ENCODE peak calls at places on chromosomes 7 and 10, in six cellular contexts. Q, I, N, U, R and K are unnamed samples. For H3K9me3, the result is how much of the 10 kb centered on the place peaks cover.

GRCh38 chr7:39062811-39063210 is 85.1 kb downstream of the POU6F2 start:
- DNase-seq in Q (no peak), N (no peak), U (no peak), I (no peak), R (no peak), K (no peak)

GRCh38 chr7:92880212-92881090 is 44.1 kb upstream of the CDK6 start:
- DNase-seq in R (peak), Q (no peak), U (no peak), I (peak), N (no peak), K (no peak)

GRCh38 chr7:148697256-148697841 is 1.4 kb upstream of the CUL1 start:
- DNase-seq in I (peak), N (peak), R (peak), U (peak), Q (no peak), K (peak)

GRCh38 chr7:92025260-92025659 is 84.6 kb downstream of the AKAP9 start:
- DNase-seq in R (no peak), Q (no peak), I (no peak), N (no peak), U (peak), K (no peak)

GRCh38 chr10:37379991-37380390 is 254.6 kb downstream of the ANKRD30A start:
- DNase-seq in Q (no peak), I (no peak), N (no peak), R (no peak), U (peak), K (no peak)

GRCh38 chr10:36114913-36115312 is 472.8 kb upstream of the FZD8 start:
- DNase-seq in Q (no peak), I (no peak), U (peak), N (no peak), R (no peak), K (no peak)

GRCh38 chr7:139732471-139733167 is 45.2 kb downstream of the HIPK2 start:
- DNase-seq in U (no peak), Q (no peak), R (no peak), N (no peak), I (no peak), K (no peak)

GRCh38 chr7:139186146-139186545 is 44.9 kb upstream of the UBN2 start:
- DNase-seq in N (no peak), U (no peak), R (no peak), I (no peak), Q (no peak), K (no peak)

GRCh38 chr10:71236286-71236685 is 23.9 kb downstream of the UNC5B start:
- DNase-seq in R (no peak), N (no peak), I (no peak), Q (no peak), U (no peak), K (no peak)

GRCh38 chr7:767941-768729 is 41.1 kb upstream of the PRKAR1B start:
- DNase-seq in I (no peak), U (peak), Q (no peak), R (no peak), N (peak), K (no peak)

GRCh38 chr10:15238553-15239335 is 70.3 kb upstream of the NMT2 start:
- DNase-seq in R (no peak), I (no peak), N (no peak), Q (no peak), U (peak), K (peak)

GRCh38 chr10:132399117-132400035 is 2.4 kb downstream of the PWWP2B start:
- DNase-seq in Q (no peak), I (peak), U (no peak), N (peak), R (no peak), K (no peak)

GRCh38 chr10:83656924-83657323 is 482.4 kb upstream of the GHITM start:
- DNase-seq in Q (no peak), U (no peak), R (no peak), I (no peak), N (no peak), K (no peak)

GRCh38 chr10:95170790-95171189 is 23.2 kb upstream of the ACSM6 start:
- DNase-seq in I (no peak), Q (no peak), U (no peak), N (no peak), R (no peak), K (no peak)

GRCh38 chr7:151834281-151835035 is 42.5 kb downstream of the PRKAG2 start:
- DNase-seq in N (no peak), R (no peak), I (no peak), U (no peak), Q (no peak), K (no peak)

GRCh38 chr7:137919987-137920386 is 73.2 kb upstream of the DGKI start:
- DNase-seq in N (no peak), U (peak), R (no peak), I (no peak), Q (no peak), K (no peak)

GRCh38 chr10:35691522-35692236 is 49.6 kb upstream of the FZD8 start:
- DNase-seq in Q (no peak), U (no peak), N (no peak), R (no peak), I (no peak), K (no peak)

GRCh38 chr7:44678096-44678467 is 70.6 kb upstream of the ZMIZ2 start:
- DNase-seq in Q (no peak), I (no peak), R (no peak), U (peak), N (no peak), K (no peak)

GRCh38 chr7:115217373-115217772 is 295.5 kb downstream of the MDFIC start:
- DNase-seq in N (no peak), U (peak), I (no peak), Q (no peak), R (no peak), K (no peak)

GRCh38 chr10:78600740-78601139 is 468.0 kb upstream of the ZMIZ1 start:
- DNase-seq in Q (no peak), R (peak), U (peak), N (no peak), I (no peak), K (no peak)

GRCh38 chr7:74443591-74444365 is 9.9 kb upstream of the GTF2IRD1 start:
- DNase-seq in N (no peak), I (no peak), Q (no peak), R (no peak), U (no peak), K (no peak)

GRCh38 chr10:62805139-62806092 is 896 bp downstream of the ADO start:
- DNase-seq in Q (no peak), R (no peak), I (peak), N (peak), U (peak), K (peak)

GRCh38 chr7:2523461-2523905 is 3.9 kb downstream of the LFNG start:
- DNase-seq in I (peak), Q (no peak), U (no peak), R (no peak), N (no peak), K (no peak)

GRCh38 chr7:112763298-112763697 is 26.9 kb downstream of the TMEM168 start:
- DNase-seq in R (no peak), Q (no peak), N (no peak), I (no peak), U (no peak), K (no peak)

GRCh38 chr10:93672022-93672678 is 30.2 kb downstream of the FRA10AC1 start:
- DNase-seq in N (no peak), U (no peak), R (no peak), Q (no peak), I (no peak), K (no peak)

GRCh38 chr10:124643281-124644009 is 100.7 kb downstream of the FAM53B start:
- DNase-seq in Q (no peak), U (no peak), N (no peak), R (no peak), I (no peak), K (no peak)

GRCh38 chr7:150403376-150404171 is 24.4 kb downstream of the ZNF775 start:
- DNase-seq in Q (no peak), N (peak), R (no peak), U (no peak), I (no peak), K (no peak)

GRCh38 chr10:10432306-10433035 is 585.2 kb upstream of the CELF2 start:
- DNase-seq in Q (no peak), U (no peak), R (no peak), I (no peak), N (no peak), K (no peak)

GRCh38 chr7:144255471-144255897 is 9.1 kb downstream of the OR2A7 start:
- DNase-seq in R (no peak), I (no peak), U (no peak), Q (no peak), N (no peak), K (no peak)

GRCh38 chr7:113831509-113831908 is 87.3 kb downstream of the PPP1R3A start:
- DNase-seq in Q (no peak), U (peak), R (no peak), I (no peak), N (no peak), K (no peak)

GRCh38 chr10:13707156-13707881 is 120.6 kb downstream of the PRPF18 start:
- DNase-seq in R (peak), N (peak), I (peak), Q (no peak), U (peak), K (no peak)

GRCh38 chr10:103175580-103176285 is 17.3 kb downstream of the NT5C2 start:
- DNase-seq in R (no peak), Q (no peak), N (no peak), U (no peak), I (no peak), K (no peak)

GRCh38 chr7:33921216-33921938 is 16.0 kb downstream of the BMPER start:
- DNase-seq in Q (no peak), R (peak), N (peak), I (peak), U (no peak), K (no peak)

GRCh38 chr7:134298902-134299683 is 17.6 kb downstream of the SLC35B4 start:
- DNase-seq in Q (no peak), R (no peak), N (peak), I (peak), U (no peak), K (no peak)

GRCh38 chr7:39674391-39674790 is 51.0 kb downstream of the RALA start:
- DNase-seq in I (no peak), U (peak), Q (no peak), R (no peak), N (no peak), K (no peak)

GRCh38 chr7:97167749-97168148 is 50.3 kb downstream of the SDHAF3 start:
- DNase-seq in I (no peak), U (no peak), Q (no peak), R (no peak), N (no peak), K (no peak)

GRCh38 chr7:135672560-135673359 is 10.4 kb downstream of the STMP1 start:
- DNase-seq in Q (no peak), I (peak), N (no peak), U (peak), R (peak), K (no peak)

GRCh38 chr10:92553959-92554358 is 19.9 kb downstream of the IDE start:
- DNase-seq in Q (no peak), N (no peak), U (no peak), R (no peak), I (no peak), K (no peak)

GRCh38 chr10:92562424-92562823 is 11.5 kb downstream of the IDE start:
- DNase-seq in R (no peak), N (no peak), U (no peak), Q (no peak), I (no peak), K (no peak)

GRCh38 chr10:92559051-92559450 is 14.8 kb downstream of the IDE start:
- DNase-seq in R (no peak), Q (no peak), U (no peak), N (no peak), I (no peak), K (no peak)
- H3K9me3 ChIP-seq in R (under half), Q (under half), U (under half), N (under half), I (under half), K (under half)

GRCh38 chr7:157844141-157844540 is 507.3 kb downstream of the DNAJB6 start:
- DNase-seq in R (no peak), I (no peak), N (no peak), U (no peak), Q (no peak), K (no peak)

GRCh38 chr7:157846281-157846680 is 509.5 kb downstream of the DNAJB6 start:
- DNase-seq in Q (no peak), I (no peak), R (no peak), U (no peak), N (no peak), K (no peak)

GRCh38 chr7:157845203-157845810 is 508.5 kb downstream of the DNAJB6 start:
- DNase-seq in N (no peak), Q (no peak), U (no peak), R (no peak), I (no peak), K (no peak)

GRCh38 chr7:157843336-157844140 is 506.7 kb downstream of the DNAJB6 start:
- DNase-seq in I (no peak), Q (no peak), N (no peak), U (no peak), R (no peak), K (no peak)

GRCh38 chr7:157844611-157845010 is 507.8 kb downstream of the DNAJB6 start:
- DNase-seq in R (no peak), N (no peak), Q (no peak), U (no peak), I (no peak), K (no peak)
- H3K9me3 ChIP-seq in R (under half), N (under half), Q (under half), U (under half), I (under half), K (under half)

DNA sequence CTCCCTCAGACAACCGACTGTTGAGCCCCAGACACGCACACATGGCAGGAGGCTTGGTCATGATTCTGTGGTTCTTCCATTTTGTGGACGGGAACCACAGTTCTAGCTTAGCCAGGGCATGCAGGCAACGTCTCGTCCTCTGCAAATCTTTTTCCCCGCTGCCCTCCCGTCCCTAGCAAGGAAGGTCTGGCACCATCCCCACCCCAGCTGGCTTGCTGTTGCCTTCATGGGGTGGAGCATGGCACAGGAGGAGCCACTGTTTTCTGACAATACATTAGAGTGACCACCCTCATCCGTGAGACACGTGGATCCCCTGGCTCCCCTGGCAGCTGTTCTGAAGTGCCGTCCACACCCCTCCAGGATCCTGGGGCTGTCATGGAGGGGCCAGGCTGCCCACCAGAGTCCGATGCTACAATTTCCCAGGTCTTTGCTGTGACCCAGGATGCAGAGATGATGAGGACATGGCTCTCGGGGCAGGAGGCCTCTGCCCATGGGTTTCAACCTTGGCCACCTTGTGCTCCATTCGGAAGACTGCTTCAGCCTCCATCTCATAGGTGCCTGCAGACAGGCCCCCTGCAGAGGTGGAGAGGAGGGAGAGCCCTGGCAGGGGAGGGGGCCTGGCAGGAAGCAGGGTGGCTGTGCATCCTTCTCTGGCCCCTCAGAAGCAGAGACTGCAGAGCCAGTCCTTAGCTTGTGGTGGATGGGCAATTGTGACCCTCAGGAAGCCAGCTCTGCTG is 233.6 kb downstream of the GLRX3 start:
- DNase-seq in U (no peak), R (no peak), Q (no peak), N (no peak), I (no peak), K (no peak)
- H3K9me3 ChIP-seq in U (under half), R (under half), Q (under half), N (under half), I (under half), K (under half)

GRCh38 chr10:128712661-128713060 is 586.4 kb upstream of the MKI67 start:
- DNase-seq in N (no peak), R (no peak), U (no peak), I (no peak), Q (no peak), K (no peak)
- H3K9me3 ChIP-seq in N (under half), R (under half), U (under half), I (under half), Q (under half), K (under half)

GRCh38 chr10:121159670-121160069 is 308.5 kb downstream of the WDR11 start:
- DNase-seq in I (no peak), N (no peak), U (no peak), R (no peak), Q (no peak), K (no peak)
- H3K9me3 ChIP-seq in I (under half), N (under half), U (under half), R (under half), Q (under half), K (under half)

GRCh38 chr7:158204453-158204852 is 383.2 kb downstream of the PTPRN2 start:
- DNase-seq in Q (no peak), I (no peak), U (no peak), N (no peak), R (no peak), K (no peak)

GRCh38 chr7:158209435-158209834 is 378.2 kb downstream of the PTPRN2 start:
- DNase-seq in I (no peak), R (no peak), Q (no peak), N (no peak), U (no peak), K (no peak)

GRCh38 chr7:158206341-158206740 is 381.3 kb downstream of the PTPRN2 start:
- DNase-seq in U (no peak), N (no peak), Q (no peak), I (no peak), R (no peak), K (no peak)
- H3K9me3 ChIP-seq in U (under half), N (under half), Q (under half), I (under half), R (under half), K (under half)

DNA sequence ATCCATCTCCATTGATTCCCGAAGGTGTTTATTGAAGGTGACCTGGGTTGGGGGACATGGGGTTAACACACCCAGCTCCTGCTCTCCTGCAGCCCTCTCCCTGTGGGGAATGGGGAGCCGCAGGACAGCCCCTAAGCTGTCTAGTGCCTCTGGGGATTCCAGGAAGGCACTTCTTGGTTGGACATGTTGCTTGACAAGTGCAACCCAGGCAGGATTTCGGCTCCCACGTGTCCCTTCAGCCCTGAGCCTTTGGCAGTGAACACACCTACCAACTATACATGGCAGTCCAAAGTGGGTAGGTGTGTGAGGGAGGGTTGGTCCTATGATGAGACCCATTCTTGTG is 43.9 kb downstream of the DOCK1 start:
- DNase-seq in Q (no peak), N (no peak), U (no peak), R (no peak), I (no peak), K (no peak)
- H3K9me3 ChIP-seq in Q (under half), N (under half), U (under half), R (under half), I (under half), K (under half)